ENCODE peak calls at places on chromosome 11, in seven cellular contexts. H is adrenal gland; Q is activated CD4-positive, CD25-positive, alpha-beta regulatory T cell; P is nephron progenitor cell; X is HT-29; C is body of pancreas; A is cardiac fibroblast. S is an unnamed sample.
A peak's percentile ranks its signal among the peaks of the same experiment; 100 is the strongest.

GRCh38 chr11:103537904-103538502 is 428.8 kb downstream of the DYNC2H1 start:
- DNase-seq in H (no peak), Q (no peak), P (no peak), X (peak; percentile 52), C (no peak), A (peak; percentile 76), S (no peak)

GRCh38 chr11:9697766-9698165 is 33.9 kb downstream of the SWAP70 start:
- DNase-seq in H (no peak), Q (no peak), P (no peak), X (no peak), C (no peak), A (no peak), S (no peak)

GRCh38 chr11:128926000-128926399 is 16.7 kb downstream of the TP53AIP1 start:
- DNase-seq in H (no peak), Q (no peak), P (no peak), X (no peak), C (no peak), A (no peak), S (no peak)

GRCh38 chr11:33655842-33656600 is 44.6 kb downstream of the C11orf91 start:
- DNase-seq in H (no peak), Q (no peak), P (no peak), X (no peak), C (no peak), A (no peak), S (no peak)

GRCh38 chr11:103051158-103051801 is 40.7 kb downstream of the DCUN1D5 start:
- DNase-seq in H (no peak), Q (no peak), P (no peak), X (no peak), C (no peak), A (no peak), S (no peak)

GRCh38 chr11:11780843-11781242 is 60.9 kb upstream of the USP47 start:
- DNase-seq in H (no peak), Q (no peak), P (no peak), X (no peak), C (no peak), A (no peak), S (no peak)

GRCh38 chr11:1395773-1396374 is 6.1 kb downstream of the BRSK2 start:
- DNase-seq in H (no peak), Q (no peak), P (no peak), X (no peak), C (no peak), A (no peak), S (no peak)

GRCh38 chr11:7924526-7924925 is 6.5 kb downstream of the OR10A6 start:
- DNase-seq in H (no peak), Q (no peak), P (no peak), X (no peak), C (peak; percentile 62), A (no peak), S (no peak)

GRCh38 chr11:114085965-114086364 is 26.5 kb downstream of the ZBTB16 start:
- DNase-seq in H (no peak), Q (no peak), P (no peak), X (no peak), C (peak; percentile 94), A (no peak), S (no peak)

GRCh38 chr11:66337103-66337899 is 1.1 kb upstream of the RIN1 start:
- DNase-seq in H (peak; percentile 15), Q (no peak), P (no peak), X (no peak), C (no peak), A (no peak), S (no peak)

GRCh38 chr11:62842171-62842717 is 2.9 kb upstream of the WDR74 start:
- DNase-seq in H (peak; percentile 43), Q (peak; percentile 33), P (peak; percentile 50), X (no peak), C (no peak), A (no peak), S (no peak)

GRCh38 chr11:70883973-70884688 is 368.2 kb downstream of the SHANK2 start:
- DNase-seq in H (no peak), Q (no peak), P (no peak), X (no peak), C (no peak), A (no peak), S (no peak)

GRCh38 chr11:95082576-95083001 is 7.1 kb upstream of the ENDOD1 start:
- DNase-seq in H (no peak), Q (no peak), P (no peak), X (no peak), C (no peak), A (no peak), S (no peak)

GRCh38 chr11:68354181-68354872 is 41.9 kb downstream of the LRP5 start:
- DNase-seq in H (peak; percentile 97), Q (no peak), P (no peak), X (peak; percentile 95), C (peak; percentile 85), A (peak; percentile 78), S (no peak)

GRCh38 chr11:108019870-108020540 is 11.3 kb downstream of the CUL5 start:
- DNase-seq in H (no peak), Q (no peak), P (peak; percentile 12), X (no peak), C (no peak), A (peak; percentile 42), S (no peak)

GRCh38 chr11:35681181-35681767 is 18.7 kb downstream of the TRIM44 start:
- DNase-seq in H (no peak), Q (no peak), P (no peak), X (no peak), C (no peak), A (no peak), S (no peak)

GRCh38 chr11:132962026-132962425 is 570.3 kb downstream of the OPCML start:
- DNase-seq in H (no peak), Q (no peak), P (no peak), X (no peak), C (no peak), A (peak; percentile 19), S (no peak)

GRCh38 chr11:43517518-43517917 is 158.8 kb downstream of the TTC17 start:
- DNase-seq in H (no peak), Q (no peak), P (no peak), X (no peak), C (no peak), A (peak; percentile 51), S (no peak)

GRCh38 chr11:736431-736830 is 10.8 kb upstream of the TALDO1 start:
- DNase-seq in H (no peak), Q (no peak), P (no peak), X (no peak), C (no peak), A (no peak), S (no peak)

GRCh38 chr11:66325140-66325754 is 8.4 kb upstream of the CD248 start:
- DNase-seq in H (no peak), Q (no peak), P (no peak), X (no peak), C (no peak), A (no peak), S (no peak)

GRCh38 chr11:64100345-64100744 is 64.6 kb downstream of the FLRT1 start:
- DNase-seq in H (no peak), Q (no peak), P (no peak), X (no peak), C (no peak), A (no peak), S (no peak)

GRCh38 chr11:1233351-1234053 is 10.6 kb downstream of the MUC5B start:
- DNase-seq in H (peak; percentile 7), Q (no peak), P (peak; percentile 4), X (peak; percentile 42), C (no peak), A (no peak), S (no peak)

GRCh38 chr11:113393501-113393985 is 6.0 kb downstream of the ANKK1 start:
- DNase-seq in H (no peak), Q (no peak), P (no peak), X (no peak), C (no peak), A (no peak), S (no peak)

GRCh38 chr11:36231300-36231699 is 57.9 kb downstream of the COMMD9 start:
- DNase-seq in H (no peak), Q (no peak), P (no peak), X (no peak), C (no peak), A (peak; percentile 63), S (no peak)

GRCh38 chr11:123065634-123066033 is 3.7 kb upstream of the HSPA8 start:
- DNase-seq in H (no peak), Q (no peak), P (no peak), X (no peak), C (no peak), A (peak; percentile 78), S (no peak)

GRCh38 chr11:121067026-121067425 is 34.0 kb upstream of the TECTA start:
- DNase-seq in H (no peak), Q (no peak), P (no peak), X (peak; percentile 42), C (no peak), A (no peak), S (no peak)

GRCh38 chr11:82733444-82734119 is at the start of gene FAM181B:
- DNase-seq in H (peak; percentile 51), Q (no peak), P (peak; percentile 88), X (no peak), C (peak; percentile 68), A (peak; percentile 14), S (no peak)

GRCh38 chr11:68965901-68966868 is 14.6 kb downstream of the MRGPRD start:
- DNase-seq in H (no peak), Q (no peak), P (no peak), X (no peak), C (no peak), A (no peak), S (no peak)

GRCh38 chr11:34151916-34152845 is 46.8 kb downstream of the NAT10 start:
- DNase-seq in H (no peak), Q (no peak), P (no peak), X (no peak), C (no peak), A (no peak), S (no peak)

GRCh38 chr11:80350541-80350940 is 909.7 kb upstream of the TENM4 start:
- DNase-seq in H (no peak), Q (no peak), P (no peak), X (peak; percentile 33), C (no peak), A (no peak), S (no peak)

GRCh38 chr11:57303990-57304579 is 20.7 kb downstream of the TNKS1BP1 start:
- DNase-seq in H (peak; percentile 59), Q (no peak), P (no peak), X (no peak), C (no peak), A (peak; percentile 65), S (no peak)

GRCh38 chr11:26580929-26581328 is 8.9 kb upstream of the MUC15 start:
- DNase-seq in H (no peak), Q (no peak), P (no peak), X (peak; percentile 35), C (no peak), A (peak; percentile 63), S (no peak)

GRCh38 chr11:79440451-79441158 is at the start of gene TENM4:
- DNase-seq in H (peak; percentile 84), Q (no peak), P (peak; percentile 78), X (no peak), C (peak; percentile 44), A (peak; percentile 73), S (no peak)

GRCh38 chr11:102346456-102346747 is 612 bp upstream of the BIRC2 start:
- DNase-seq in H (no peak), Q (no peak), P (no peak), X (no peak), C (no peak), A (no peak), S (no peak)

GRCh38 chr11:33891714-33892327 is at the start of gene LMO2:
- DNase-seq in H (no peak), Q (no peak), P (no peak), X (no peak), C (peak; percentile 35), A (no peak), S (no peak)

GRCh38 chr11:46381836-46382643 is 571 bp downstream of the MDK start:
- DNase-seq in H (no peak), Q (no peak), P (peak; percentile 46), X (no peak), C (no peak), A (no peak), S (no peak)

GRCh38 chr11:2304156-2305139 is 2.6 kb downstream of the TSPAN32 start:
- DNase-seq in H (peak; percentile 41), Q (no peak), P (no peak), X (no peak), C (no peak), A (no peak), S (no peak)